ENCODE peak calls at places on chromosomes 7 and 10, in six cellular contexts. E is AG20443, D is endothelial cell of umbilical vein, S is NCI-H1694 treated with DMSO at 0.1 percent for 48 hours, O is NCI-H1417, W is GM12864. L is an unnamed sample.

GRCh38 chr10:27482984-27483956 is 20.8 kb upstream of the RAB18 start:
- DNase-seq in E (peak; percentile 67), S (no peak), O (peak; percentile 8), D (no peak), W (no peak), L (no peak)

GRCh38 chr10:132298038-132298935 is 9.5 kb downstream of the STK32C start:
- DNase-seq in D (no peak), W (no peak), E (no peak), S (no peak), O (no peak), L (no peak)

GRCh38 chr7:98321301-98321700 is 39.8 kb downstream of the BRI3 start:
- DNase-seq in S (no peak), D (no peak), E (no peak), O (no peak), W (no peak), L (no peak)

GRCh38 chr10:132793871-132794849 is 8.2 kb upstream of the NKX6-2 start:
- DNase-seq in S (peak; percentile 20), E (no peak), W (no peak), O (peak; percentile 9), D (no peak), L (no peak)

GRCh38 chr10:11173062-11173461 is 155.4 kb downstream of the CELF2 start:
- DNase-seq in D (no peak), O (no peak), E (no peak), W (no peak), S (no peak), L (no peak)

GRCh38 chr10:34758447-34758996 is 56.6 kb downstream of the PARD3 start:
- DNase-seq in D (peak; percentile 71), O (no peak), S (no peak), E (peak; percentile 76), W (no peak), L (no peak)

GRCh38 chr10:28332699-28333098 is 29.8 kb upstream of the MPP7 start:
- DNase-seq in O (no peak), D (no peak), S (no peak), E (no peak), W (no peak), L (no peak)

GRCh38 chr10:131743190-131744151 is 157.3 kb upstream of the PPP2R2D start:
- DNase-seq in O (no peak), S (no peak), D (no peak), E (no peak), W (no peak), L (no peak)

GRCh38 chr10:62616885-62617635 is 187.5 kb upstream of the ADO start:
- DNase-seq in S (no peak), W (no peak), D (no peak), O (no peak), E (no peak), L (no peak)

GRCh38 chr7:105268056-105268455 is 120.7 kb downstream of the SRPK2 start:
- DNase-seq in D (no peak), W (no peak), O (no peak), E (peak; percentile 60), S (peak; percentile 10), L (no peak)

GRCh38 chr7:51543801-51544553 is 227.4 kb upstream of the COBL start:
- DNase-seq in E (no peak), S (no peak), W (no peak), D (no peak), O (no peak), L (no peak)

GRCh38 chr10:59362184-59362966 is at the start of gene FAM13C:
- DNase-seq in W (no peak), S (peak; percentile 67), O (peak; percentile 83), D (peak; percentile 42), E (peak; percentile 70), L (no peak)

GRCh38 chr7:155981703-155982102 is 169.4 kb upstream of the SHH start:
- DNase-seq in W (no peak), E (no peak), S (no peak), D (no peak), O (no peak), L (no peak)

GRCh38 chr7:38744746-38745145 is 113.6 kb upstream of the AMPH start:
- DNase-seq in W (no peak), E (peak; percentile 52), O (no peak), S (no peak), D (no peak), L (no peak)

GRCh38 chr10:7968510-7968909 is 86.0 kb upstream of the GATA3 start:
- DNase-seq in D (no peak), W (no peak), S (no peak), E (no peak), O (no peak), L (no peak)

GRCh38 chr10:132374612-132375011 is 22.4 kb upstream of the PWWP2B start:
- DNase-seq in D (no peak), S (no peak), W (no peak), O (no peak), E (no peak), L (no peak)

GRCh38 chr10:100738055-100738827 is 7.1 kb upstream of the PAX2 start:
- DNase-seq in S (no peak), E (no peak), O (no peak), W (no peak), D (no peak), L (no peak)

L was measured in esophagus squamous epithelium.